ENCODE peak calls at places on chromosomes 2 and 18, in seven cellular contexts. G is left ventricle myocardium inferior, R is heart right ventricle, K is right cardiac atrium, H is spleen, F is brain microvascular endothelial cell, X is tibial artery. A is an unnamed sample.

GRCh38 chr2:233460726-233461431 is 105.7 kb downstream of the USP40 start:
- DNase-seq in G (no peak), R (no peak), K (peak), H (peak), F (no peak), X (no peak), A (peak)

GRCh38 chr2:56133931-56134629 is 49.7 kb upstream of the CCDC85A start:
- DNase-seq in G (no peak), R (no peak), K (no peak), H (no peak), F (no peak), X (no peak), A (no peak)

GRCh38 chr2:18501156-18501555 is 59.3 kb downstream of the RDH14 start:
- DNase-seq in G (no peak), R (no peak), K (no peak), H (no peak), F (no peak), X (no peak), A (no peak)

GRCh38 chr2:16126969-16127940 is 186.9 kb downstream of the MYCN start:
- DNase-seq in G (no peak), R (no peak), K (no peak), H (no peak), F (no peak), X (no peak), A (no peak)

GRCh38 chr18:74836296-74837139 is 238.8 kb downstream of the ZNF407 start:
- DNase-seq in G (peak), R (peak), K (no peak), H (peak), F (peak), X (no peak), A (no peak)

GRCh38 chr2:222203031-222203430 is 95.8 kb downstream of the PAX3 start:
- DNase-seq in G (no peak), R (no peak), K (no peak), H (no peak), F (no peak), X (no peak), A (no peak)

GRCh38 chr2:32474391-32474790 is 117.6 kb downstream of the BIRC6 start:
- DNase-seq in G (no peak), R (no peak), K (no peak), H (no peak), F (no peak), X (no peak), A (no peak)

GRCh38 chr2:145055651-145056050 is 535.7 kb upstream of the ZEB2 start:
- DNase-seq in G (no peak), R (no peak), K (no peak), H (no peak), F (no peak), X (no peak), A (no peak)

GRCh38 chr2:229445501-229446294 is 174.6 kb upstream of the PID1 start:
- DNase-seq in G (peak), R (peak), K (peak), H (no peak), F (peak), X (peak), A (no peak)

GRCh38 chr2:227653419-227653818 is 13.2 kb upstream of the SCYGR5 start:
- DNase-seq in G (no peak), R (no peak), K (no peak), H (no peak), F (peak), X (no peak), A (no peak)

GRCh38 chr2:174048238-174048637 is 83.1 kb upstream of the SP3 start:
- DNase-seq in G (no peak), R (no peak), K (no peak), H (no peak), F (no peak), X (no peak), A (no peak)

GRCh38 chr2:141063410-141063809 is 1067.4 kb downstream of the LRP1B start:
- DNase-seq in G (no peak), R (no peak), K (no peak), H (no peak), F (no peak), X (no peak), A (no peak)

GRCh38 chr2:97713296-97714083 is at the start of gene ZAP70:
- DNase-seq in G (peak), R (no peak), K (no peak), H (peak), F (no peak), X (peak), A (no peak)

GRCh38 chr2:46150445-46150970 is 146.7 kb upstream of the EPAS1 start:
- DNase-seq in G (no peak), R (no peak), K (no peak), H (no peak), F (no peak), X (peak), A (no peak)

GRCh38 chr2:174878537-174879147 is 114.4 kb upstream of the CHRNA1 start:
- DNase-seq in G (no peak), R (peak), K (no peak), H (no peak), F (peak), X (no peak), A (peak)

GRCh38 chr2:181281206-181281832 is 175.9 kb upstream of the ITGA4 start:
- DNase-seq in G (no peak), R (no peak), K (no peak), H (no peak), F (no peak), X (no peak), A (no peak)

GRCh38 chr2:106158871-106159270 is 35.2 kb downstream of the UXS1 start:
- DNase-seq in G (no peak), R (no peak), K (no peak), H (no peak), F (no peak), X (no peak), A (no peak)

GRCh38 chr2:159600752-159601151 is 15.6 kb downstream of the BAZ2B start:
- DNase-seq in G (no peak), R (no peak), K (no peak), H (no peak), F (peak), X (no peak), A (no peak)

GRCh38 chr2:204749319-204749718 is 204.0 kb downstream of the PARD3B start:
- DNase-seq in G (no peak), R (no peak), K (no peak), H (no peak), F (peak), X (no peak), A (no peak)

GRCh38 chr2:106572541-106573148 is 85.5 kb downstream of the CD8B2 start:
- DNase-seq in G (no peak), R (no peak), K (no peak), H (no peak), F (no peak), X (no peak), A (no peak)

GRCh38 chr2:134245340-134245984 is 8.4 kb upstream of the MGAT5 start:
- DNase-seq in G (peak), R (peak), K (peak), H (peak), F (peak), X (peak), A (peak)

GRCh38 chr2:32416519-32416918 is 59.7 kb downstream of the BIRC6 start:
- DNase-seq in G (no peak), R (no peak), K (no peak), H (no peak), F (no peak), X (no peak), A (no peak)

GRCh38 chr18:45775726-45776125 is 49.7 kb upstream of the SIGLEC15 start:
- DNase-seq in G (no peak), R (no peak), K (no peak), H (no peak), F (no peak), X (no peak), A (no peak)

GRCh38 chr2:72094701-72095100 is 53.0 kb downstream of the CYP26B1 start:
- DNase-seq in G (no peak), R (no peak), K (no peak), H (no peak), F (no peak), X (peak), A (peak)

GRCh38 chr18:172361-172760 is 14.0 kb downstream of the USP14 start:
- DNase-seq in G (no peak), R (no peak), K (no peak), H (no peak), F (no peak), X (no peak), A (no peak)

GRCh38 chr2:219252084-219252483 is 959 bp upstream of the TUBA4B start:
- DNase-seq in G (no peak), R (no peak), K (peak), H (no peak), F (no peak), X (peak), A (no peak)

GRCh38 chr2:197158138-197158537 is 152.4 kb downstream of the ANKRD44 start:
- DNase-seq in G (no peak), R (no peak), K (no peak), H (no peak), F (no peak), X (no peak), A (no peak)

GRCh38 chr2:197148401-197148800 is 162.2 kb downstream of the ANKRD44 start:
- DNase-seq in G (no peak), R (no peak), K (no peak), H (no peak), F (no peak), X (no peak), A (no peak)

GRCh38 chr2:197147942-197148341 is 162.6 kb downstream of the ANKRD44 start:
- DNase-seq in G (no peak), R (no peak), K (no peak), H (no peak), F (no peak), X (no peak), A (no peak)

GRCh38 chr2:197149546-197149945 is 161.0 kb downstream of the ANKRD44 start:
- DNase-seq in G (no peak), R (no peak), K (no peak), H (no peak), F (no peak), X (no peak), A (no peak)

DNA sequence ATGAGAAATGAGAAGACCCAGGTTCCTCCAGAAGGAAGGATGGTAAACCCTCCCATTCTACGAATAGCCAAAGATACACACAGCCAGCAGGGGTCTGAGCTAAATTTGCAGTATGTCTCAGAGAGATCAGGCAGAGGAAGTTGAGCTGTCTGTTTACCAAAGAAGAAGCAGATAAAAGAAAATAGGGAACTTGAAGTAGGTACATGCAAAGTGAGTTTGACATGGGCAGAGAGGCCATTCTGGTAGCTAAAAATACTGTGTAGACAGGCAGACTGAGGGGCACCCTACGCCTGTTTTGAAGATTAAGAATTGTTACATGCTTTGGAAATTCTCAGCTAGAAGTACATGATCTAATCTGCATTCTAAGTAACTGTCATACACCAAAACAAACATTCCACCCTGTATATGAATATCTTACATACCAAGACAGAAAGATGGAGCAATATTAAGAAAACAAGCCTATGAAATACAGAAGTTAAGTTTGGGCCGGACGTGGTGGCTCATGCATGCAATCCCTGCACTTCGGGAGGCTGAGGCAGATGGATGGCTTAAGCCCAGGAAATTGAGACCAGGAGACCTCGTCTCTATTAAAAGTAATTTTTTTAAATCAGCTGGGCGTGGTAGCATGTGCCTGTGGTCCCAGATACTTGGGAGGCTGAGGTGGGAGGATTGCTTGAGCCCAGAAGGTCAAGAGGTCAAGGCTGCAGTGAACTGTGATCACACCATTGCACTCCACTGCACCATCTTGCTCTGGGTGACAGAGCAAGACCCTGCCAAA is 157.9 kb downstream of the ANKRD44 start:
- DNase-seq in G (no peak), R (no peak), K (no peak), H (peak), F (peak), X (no peak), A (no peak)
- H3K4me3 ChIP-seq in G (no peak), R (no peak), K (no peak), H (no peak), F (no peak), X (no peak), A (no peak)

DNA sequence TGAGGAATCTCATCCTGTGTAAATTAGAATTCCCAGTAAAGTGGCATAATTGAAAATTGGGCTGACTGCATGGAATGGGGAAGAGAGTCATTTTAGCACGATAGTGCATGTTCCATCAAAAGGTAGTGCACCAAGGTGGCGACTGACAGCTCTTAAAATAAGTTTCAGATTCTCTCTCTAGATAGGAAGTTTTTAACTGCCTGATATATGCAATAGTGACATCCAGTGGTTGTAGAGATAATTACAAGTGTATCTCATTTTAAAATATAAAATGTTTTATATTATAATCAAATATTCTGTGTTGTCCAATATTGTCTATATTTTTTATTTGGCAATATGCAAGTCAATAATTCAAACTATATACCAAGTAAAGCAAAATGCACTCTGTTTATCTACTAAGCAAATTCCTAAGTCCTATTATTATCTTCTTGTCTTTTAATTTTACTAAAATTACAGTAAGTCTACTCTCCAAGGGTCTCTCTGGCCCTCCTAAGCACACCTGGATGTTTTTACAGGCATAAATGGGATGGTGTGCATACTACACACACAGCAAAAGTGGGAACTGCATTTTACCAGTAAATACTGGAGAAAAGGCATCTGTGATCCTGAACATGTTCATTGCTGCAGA is 397.7 kb upstream of the HNRNPA3 start:
- DNase-seq in G (no peak), R (no peak), K (no peak), H (no peak), F (no peak), X (no peak), A (no peak)
- H3K27ac ChIP-seq in G (no peak), R (no peak), K (no peak), H (no peak), F (no peak), X (no peak), A (no peak)

GRCh38 chr2:170813611-170814550 is 2.8 kb upstream of the GAD1 start:
- DNase-seq in G (no peak), R (no peak), K (no peak), H (no peak), F (peak), X (no peak), A (no peak)
- H3K4me3 ChIP-seq in G (no peak), R (no peak), K (no peak), H (no peak), F (no peak), X (no peak), A (no peak)

GRCh38 chr2:196108604-196109003 is 40.0 kb upstream of the DNAH7 start:
- DNase-seq in G (no peak), R (no peak), K (no peak), H (no peak), F (no peak), X (no peak), A (no peak)
- H3K27ac ChIP-seq in G (no peak), R (no peak), K (no peak), H (no peak), F (no peak), X (no peak), A (no peak)

DNA sequence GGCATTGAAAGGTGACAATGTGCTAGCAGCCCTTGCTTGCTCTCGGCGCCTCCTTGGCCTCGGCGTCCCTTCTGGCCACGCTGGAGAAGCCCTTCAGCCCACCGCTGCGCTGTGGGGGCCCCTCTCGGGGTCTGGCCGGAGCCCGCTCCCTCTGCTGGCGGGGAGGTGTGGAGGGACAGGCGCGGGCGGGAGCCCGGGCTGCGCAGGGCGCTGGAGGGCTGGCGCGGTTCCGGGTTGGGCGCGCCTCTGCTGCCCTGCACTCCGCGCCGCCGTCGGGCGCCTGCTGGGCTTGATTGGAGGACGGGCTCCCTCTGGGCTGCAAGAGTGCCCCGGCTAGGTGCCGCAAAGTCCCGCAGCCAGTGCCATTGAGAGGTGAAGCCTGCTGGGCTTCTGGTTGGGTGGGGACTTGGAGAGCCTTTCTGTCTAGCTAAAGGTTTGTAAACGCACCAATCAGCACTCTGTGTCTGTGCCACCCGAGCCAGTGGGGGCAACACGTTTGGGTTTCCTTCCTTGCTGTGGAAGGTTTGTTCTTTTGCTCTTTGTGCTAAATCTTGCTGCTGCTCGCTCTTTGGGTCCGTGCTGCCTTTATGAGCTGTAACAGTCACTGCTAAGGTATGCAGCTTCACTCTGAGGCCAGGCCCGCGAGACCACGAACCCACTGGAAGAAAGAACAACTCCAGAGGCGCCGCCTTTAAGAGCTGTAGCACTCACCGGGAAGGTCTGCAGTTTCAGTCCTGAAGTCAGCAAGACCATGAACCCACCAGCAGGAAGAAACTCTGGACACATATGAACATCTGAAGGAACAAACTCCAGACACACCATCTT is 14.8 kb upstream of the IMP4 start:
- DNase-seq in G (no peak), R (no peak), K (peak), H (no peak), F (peak), X (no peak), A (no peak)
- H3K4me3 ChIP-seq in G (no peak), R (no peak), K (no peak), H (no peak), F (no peak), X (no peak), A (no peak)

DNA sequence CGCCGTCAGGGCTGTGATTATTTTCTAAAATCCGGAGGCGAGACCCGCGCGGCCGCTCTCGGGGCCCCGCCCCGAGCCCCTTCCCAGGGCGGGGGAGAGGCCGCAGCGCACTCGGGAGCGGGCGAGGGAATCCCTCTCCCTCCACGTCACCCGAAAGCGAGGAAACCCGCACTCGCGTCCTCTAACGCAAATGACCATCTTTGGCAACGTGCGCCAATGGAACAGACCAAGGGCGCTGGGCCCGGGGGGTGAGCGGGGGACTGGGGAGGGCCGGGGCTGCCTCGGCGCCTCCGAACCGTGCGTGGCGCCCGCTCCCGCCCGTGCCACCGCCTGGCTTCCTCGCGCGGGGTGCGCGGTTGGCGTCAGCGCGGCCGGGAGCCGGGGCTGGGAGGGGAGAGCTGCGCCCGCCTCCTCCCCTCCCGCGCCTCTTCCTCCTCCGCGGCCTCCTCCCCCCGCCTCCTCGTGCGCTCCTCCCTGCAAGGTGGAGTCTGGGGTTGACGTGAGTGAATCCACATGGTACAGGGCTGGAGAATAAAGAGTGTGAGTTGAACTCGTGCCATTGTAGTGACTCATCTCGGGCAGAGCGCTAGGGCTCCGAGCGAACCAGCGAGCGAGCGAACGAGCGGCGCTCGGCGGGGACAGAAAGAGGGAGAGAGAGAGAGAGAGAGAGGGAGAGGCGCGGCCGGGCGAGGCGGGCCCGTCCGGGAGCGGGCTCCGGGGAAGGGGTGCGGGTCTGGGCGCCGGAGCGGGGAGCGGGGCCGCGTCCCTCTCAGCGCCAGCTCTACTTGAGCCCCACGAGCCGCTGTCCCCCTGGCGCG is at the start of gene FOSL2:
- DNase-seq in G (peak), R (peak), K (peak), H (peak), F (peak), X (peak), A (peak)
- H3K27ac ChIP-seq in G (peak), R (peak), K (peak), H (peak), F (peak), X (peak), A (peak)

GRCh38 chr2:66585616-66586015 is 150.7 kb downstream of the MEIS1 start:
- DNase-seq in G (no peak), R (no peak), K (no peak), H (no peak), F (no peak), X (no peak), A (no peak)

GRCh38 chr2:66581461-66582363 is 146.8 kb downstream of the MEIS1 start:
- DNase-seq in G (no peak), R (no peak), K (peak), H (peak), F (no peak), X (no peak), A (no peak)

GRCh38 chr2:66582364-66582974 is 147.5 kb downstream of the MEIS1 start:
- DNase-seq in G (no peak), R (no peak), K (no peak), H (no peak), F (no peak), X (no peak), A (no peak)

GRCh38 chr2:66582975-66583842 is 148.3 kb downstream of the MEIS1 start:
- DNase-seq in G (no peak), R (no peak), K (peak), H (no peak), F (no peak), X (no peak), A (no peak)

DNA sequence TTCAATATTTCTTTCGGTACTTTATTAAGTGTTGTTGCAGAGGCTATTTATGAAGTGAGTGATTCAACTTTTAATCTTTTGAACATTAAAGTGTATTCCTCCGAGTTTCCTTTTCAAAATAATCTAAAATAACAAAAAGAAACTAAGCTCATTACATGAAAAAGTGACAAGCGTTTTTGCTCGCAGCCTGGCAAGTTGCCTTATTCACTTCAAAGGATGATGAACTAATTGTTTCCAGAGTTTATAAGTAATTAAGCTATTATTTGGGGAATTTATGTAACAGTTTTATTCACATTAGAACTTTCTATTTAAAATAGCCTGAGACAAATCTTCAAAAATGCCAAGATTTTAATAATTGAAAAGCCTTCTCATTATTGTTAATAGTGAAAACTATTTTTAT is 149.1 kb downstream of the MEIS1 start:
- DNase-seq in G (no peak), R (no peak), K (no peak), H (no peak), F (no peak), X (no peak), A (no peak)
- H3K4me3 ChIP-seq in G (no peak), R (no peak), K (no peak), H (no peak), F (no peak), X (no peak), A (no peak)

A was measured in prostate gland.